ENCODE peak calls at places on chromosomes 4 and X, in five cellular contexts. A is HEK293T, T is HepG2, E is GM12878, I is H1. H is an unnamed sample.

GRCh38 chr4:76526585-76526990 is 91.6 kb downstream of the SHROOM3 start:
- DNase-seq in A (no peak), T (peak), E (no peak), I (no peak), H (no peak)

GRCh38 chr4:141853091-141853734 is 216.8 kb downstream of the IL15 start:
- DNase-seq in A (no peak), T (no peak), E (no peak), I (no peak), H (no peak)

GRCh38 chrX:133938530-133938929 is 46.9 kb downstream of the GPC3 start:
- DNase-seq in A (no peak), T (no peak), E (no peak), I (no peak), H (no peak)

GRCh38 chrX:69987691-69988090 is 62.0 kb downstream of the AWAT2 start:
- DNase-seq in A (no peak), T (no peak), E (no peak), I (no peak), H (no peak)

GRCh38 chr4:23006756-23007155 is 314.0 kb downstream of the GBA3 start:
- DNase-seq in A (no peak), T (no peak), E (no peak), I (no peak), H (no peak)

GRCh38 chrX:133415276-133416105 is at the start of gene GPC4:
- DNase-seq in A (peak), T (no peak), E (no peak), I (peak), H (no peak)

GRCh38 chr4:1777822-1778641 is 15.1 kb upstream of the FGFR3 start:
- DNase-seq in A (no peak), T (peak), E (no peak), I (peak), H (peak)

GRCh38 chrX:104324871-104325585 is 70.3 kb upstream of the ESX1 start:
- DNase-seq in A (no peak), T (no peak), E (no peak), I (no peak), H (no peak)

GRCh38 chrX:151393514-151393913 is 3.5 kb upstream of the VMA21 start:
- DNase-seq in A (no peak), T (no peak), E (no peak), I (no peak), H (peak)

GRCh38 chr4:121192500-121192899 is 28.4 kb upstream of the TNIP3 start:
- DNase-seq in A (peak), T (peak), E (peak), I (no peak), H (peak)

GRCh38 chr4:52861171-52861873 is 795 bp upstream of the RASL11B start:
- DNase-seq in A (no peak), T (no peak), E (no peak), I (no peak), H (no peak)

GRCh38 chr4:125104616-125105015 is 210.1 kb upstream of the FAT4 start:
- DNase-seq in A (no peak), T (no peak), E (no peak), I (no peak), H (no peak)

GRCh38 chrX:118974088-118974907 is at the start of gene LONRF3:
- DNase-seq in A (no peak), T (peak), E (no peak), I (no peak), H (no peak)

GRCh38 chr4:125433453-125433852 is 118.7 kb downstream of the FAT4 start:
- DNase-seq in A (no peak), T (no peak), E (no peak), I (no peak), H (no peak)

GRCh38 chrX:8684201-8684600 is 47.7 kb downstream of the ANOS1 start:
- DNase-seq in A (no peak), T (no peak), E (no peak), I (no peak), H (no peak)

GRCh38 chr4:75432683-75433082 is 81.5 kb downstream of the RCHY1 start:
- DNase-seq in A (peak), T (peak), E (no peak), I (no peak), H (peak)

GRCh38 chrX:16671005-16671404 is 21.0 kb downstream of the S100G start:
- DNase-seq in A (peak), T (peak), E (no peak), I (no peak), H (peak)

GRCh38 chr4:3868146-3868840 is 102.1 kb downstream of the ADRA2C start:
- DNase-seq in A (no peak), T (no peak), E (no peak), I (no peak), H (no peak)

GRCh38 chr4:104420766-104421165 is 73.9 kb downstream of the CXXC4 start:
- DNase-seq in A (no peak), T (no peak), E (no peak), I (no peak), H (no peak)

GRCh38 chrX:133781174-133781573 is 204.2 kb downstream of the GPC3 start:
- DNase-seq in A (no peak), T (no peak), E (no peak), I (no peak), H (no peak)

GRCh38 chr4:48553720-48554119 is 63.7 kb downstream of the ZAR1 start:
- DNase-seq in A (no peak), T (no peak), E (no peak), I (no peak), H (no peak)

GRCh38 chr4:48556268-48556667 is 66.2 kb downstream of the ZAR1 start:
- DNase-seq in A (no peak), T (no peak), E (no peak), I (no peak), H (no peak)

GRCh38 chr4:48554606-48555005 is 64.6 kb downstream of the ZAR1 start:
- DNase-seq in A (no peak), T (no peak), E (no peak), I (no peak), H (no peak)

GRCh38 chr4:48558026-48558425 is 68.0 kb downstream of the ZAR1 start:
- DNase-seq in A (no peak), T (no peak), E (no peak), I (no peak), H (no peak)

DNA sequence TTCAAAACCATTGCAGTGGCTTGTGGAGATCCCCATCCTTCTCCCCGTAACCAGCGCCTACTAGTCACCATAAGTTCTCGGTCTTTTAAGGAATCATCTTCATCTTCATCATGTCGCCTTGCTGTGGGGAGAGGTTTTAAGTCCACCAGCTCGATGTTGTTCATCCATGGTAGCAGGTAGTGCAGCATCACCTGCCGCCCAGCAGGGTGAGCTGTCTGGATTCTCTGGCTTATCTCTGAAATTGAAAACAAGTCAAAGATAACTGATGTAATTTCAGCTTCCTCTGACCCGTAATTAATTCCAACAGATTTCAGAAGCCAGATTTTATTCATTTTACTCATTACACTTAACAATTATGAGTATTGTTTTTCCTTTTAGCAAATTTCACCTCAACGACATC is 67.4 kb downstream of the ZAR1 start:
- DNase-seq in A (no peak), T (no peak), E (no peak), I (no peak), H (no peak)
- TF ChIP-seq SUZ12 in A (no peak), T (no peak), E (no peak), I (no peak), H (no peak)

DNA sequence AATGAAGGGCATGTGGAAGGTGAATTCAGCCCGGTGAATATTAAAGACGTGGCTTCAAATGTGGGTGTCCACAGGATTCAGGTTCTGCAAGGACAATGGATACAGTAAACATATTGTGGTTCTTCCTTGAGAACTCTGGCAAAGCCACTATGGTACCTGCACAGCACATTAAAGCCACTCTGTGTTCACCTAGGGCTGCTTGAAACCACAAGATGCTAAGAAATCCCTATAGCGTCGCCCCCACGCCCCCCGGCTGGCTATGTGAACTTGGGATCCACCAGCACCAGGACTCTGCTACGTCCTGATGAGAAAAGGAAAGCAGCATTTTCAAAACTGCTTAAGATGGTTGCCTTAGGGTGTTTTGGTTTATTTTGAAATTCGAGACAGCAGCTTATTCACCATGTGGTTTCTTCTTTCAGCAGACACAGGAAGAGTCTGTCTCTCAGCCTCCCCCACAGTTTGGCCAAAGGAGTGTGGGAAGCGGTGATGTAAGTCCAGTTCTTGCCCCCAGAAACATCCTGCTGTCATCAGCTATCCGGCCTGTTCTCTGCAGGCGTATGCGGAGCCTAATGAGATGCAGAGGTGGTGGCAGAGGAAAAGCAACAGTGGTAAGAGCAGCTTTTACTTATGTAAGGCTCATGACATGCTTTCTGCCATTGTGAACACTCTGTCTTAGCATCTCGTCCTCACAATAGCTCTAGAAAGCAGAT is 111.5 kb downstream of the AFAP1 start:
- DNase-seq in A (no peak), T (no peak), E (no peak), I (no peak), H (peak)
- TF ChIP-seq SUZ12 in A (no peak), T (no peak), E (no peak), I (no peak), H (no peak)

GRCh38 chr4:147368948-147369347 is 111.9 kb upstream of the EDNRA start:
- DNase-seq in A (no peak), T (no peak), E (no peak), I (no peak), H (no peak)

GRCh38 chr4:147370881-147371280 is 110.0 kb upstream of the EDNRA start:
- DNase-seq in A (no peak), T (no peak), E (no peak), I (no peak), H (no peak)

GRCh38 chr4:147367841-147368385 is 113.0 kb upstream of the EDNRA start:
- DNase-seq in A (no peak), T (no peak), E (no peak), I (no peak), H (no peak)

GRCh38 chr4:147371661-147372060 is 109.2 kb upstream of the EDNRA start:
- DNase-seq in A (no peak), T (no peak), E (no peak), I (no peak), H (no peak)

GRCh38 chr4:147370473-147370872 is 110.4 kb upstream of the EDNRA start:
- DNase-seq in A (no peak), T (no peak), E (no peak), I (no peak), H (no peak)
- TF ChIP-seq SUZ12 in A (no peak), T (no peak), E (no peak), I (no peak), H (no peak)

GRCh38 chr4:38785901-38786402 is 3.2 kb upstream of the TLR10 start:
- DNase-seq in A (no peak), T (no peak), E (peak), I (no peak), H (no peak)
- TF ChIP-seq SUZ12 in A (no peak), T (no peak), E (no peak), I (no peak), H (no peak)

DNA sequence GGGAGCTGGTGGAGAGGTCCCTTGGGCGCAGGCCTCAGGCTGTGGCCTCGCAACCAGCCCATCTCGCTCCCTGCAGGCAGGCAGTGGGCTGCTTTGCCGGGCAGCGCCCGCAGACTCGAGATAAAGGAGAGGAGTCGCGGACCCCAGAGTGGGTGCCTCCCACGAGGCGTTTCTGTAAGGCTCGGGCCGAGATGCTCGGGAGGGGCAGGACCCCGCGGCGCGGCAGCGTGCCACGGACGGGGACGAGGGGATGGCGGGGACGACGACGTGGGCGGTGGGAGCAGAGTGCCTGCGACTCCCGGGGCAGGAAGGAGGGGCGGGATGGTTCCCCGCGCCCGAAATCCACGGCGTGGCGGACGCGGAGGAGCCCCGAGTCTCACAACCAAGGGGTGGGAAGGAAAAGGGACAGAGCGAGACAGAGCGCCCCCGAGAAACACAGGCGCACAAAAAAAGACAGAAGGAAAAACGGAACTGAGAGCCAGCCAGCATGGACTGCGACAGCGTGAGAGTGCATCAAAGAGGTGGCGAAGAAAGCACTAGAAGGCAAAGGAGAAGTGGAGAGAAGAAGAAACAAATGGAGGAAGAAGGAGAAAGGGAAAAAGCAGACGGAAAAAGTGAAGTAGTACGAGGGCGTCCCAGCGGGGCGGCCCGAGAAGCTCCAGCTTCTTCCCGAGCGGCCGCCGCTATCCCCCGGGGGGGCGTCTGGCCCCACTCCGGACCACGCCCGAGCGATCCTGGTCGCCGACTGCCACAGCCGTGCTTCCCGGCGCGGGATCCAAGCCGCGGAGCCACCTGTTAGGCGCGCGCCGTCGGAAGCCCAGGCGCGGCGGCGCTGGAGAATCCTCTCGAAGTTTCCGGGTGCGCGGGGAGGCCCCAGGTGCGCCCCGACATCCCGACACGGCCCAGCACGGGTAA is 1.5 kb downstream of the BEND4 start:
- DNase-seq in A (peak), T (no peak), E (no peak), I (peak), H (no peak)
- TF ChIP-seq SUZ12 in A (no peak), T (no peak), E (peak), I (peak), H (no peak)

DNA sequence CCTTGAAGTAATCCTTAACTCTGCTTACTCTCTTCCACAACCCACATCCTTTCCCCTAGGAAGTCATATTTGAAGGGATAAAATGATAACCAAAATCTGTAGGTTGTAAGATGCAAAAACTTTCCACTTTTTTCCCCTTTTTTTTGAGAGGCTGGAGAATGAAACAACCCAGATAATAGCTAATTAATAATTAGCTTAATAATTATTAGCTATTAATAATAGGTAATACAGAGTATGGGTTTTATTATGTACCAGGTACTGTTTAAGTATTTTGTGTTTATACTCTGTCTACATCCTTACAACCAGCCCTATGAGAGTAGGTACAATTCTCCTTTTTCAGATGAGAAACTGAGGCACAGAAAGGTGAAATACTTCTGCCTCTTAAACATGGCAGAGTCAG is 9.4 kb downstream of the GPR119 start:
- DNase-seq in A (no peak), T (no peak), E (no peak), I (no peak), H (no peak)
- TF ChIP-seq SUZ12 in A (no peak), T (no peak), E (no peak), I (no peak), H (no peak)

GRCh38 chr4:184168406-184169019 is 49.2 kb downstream of the ENPP6 start:
- DNase-seq in A (peak), T (peak), E (no peak), I (peak), H (no peak)
- TF ChIP-seq SUZ12 in A (no peak), T (no peak), E (no peak), I (no peak), H (no peak)

GRCh38 chr4:181970356-181970755 is 272.8 kb upstream of the TENM3 start:
- DNase-seq in A (no peak), T (no peak), E (no peak), I (no peak), H (no peak)

GRCh38 chr4:181966084-181966483 is 277.1 kb upstream of the TENM3 start:
- DNase-seq in A (no peak), T (no peak), E (no peak), I (no peak), H (no peak)

GRCh38 chr4:181967401-181967800 is 275.8 kb upstream of the TENM3 start:
- DNase-seq in A (no peak), T (no peak), E (no peak), I (no peak), H (no peak)

GRCh38 chr4:181971411-181971810 is 271.8 kb upstream of the TENM3 start:
- DNase-seq in A (no peak), T (no peak), E (no peak), I (no peak), H (no peak)

GRCh38 chr4:181968371-181968770 is 274.8 kb upstream of the TENM3 start:
- DNase-seq in A (no peak), T (no peak), E (no peak), I (no peak), H (no peak)
- TF ChIP-seq SUZ12 in A (no peak), T (no peak), E (no peak), I (no peak), H (no peak)